ENCODE peak calls at places on chromosomes 4 and X, in six cellular contexts. W is aorta; U is cardiac muscle cell; N is A549; S is naive thymus-derived CD4-positive, alpha-beta T cell; A is CD8-positive, alpha-beta T cell. D is an unnamed sample.

GRCh38 chrX:139091878-139092277 is 380.4 kb upstream of the FGF13 start:
- DNase-seq in N (no peak), W (no peak), A (no peak), S (no peak), U (no peak), D (no peak)

GRCh38 chr4:70943115-70943514 is 40.9 kb downstream of the MOB1B start:
- DNase-seq in A (no peak), W (no peak), S (no peak), N (no peak), U (no peak), D (no peak)

GRCh38 chr4:67393699-67394281 is 151.5 kb downstream of the CENPC start:
- DNase-seq in U (peak; percentile 76), S (peak; percentile 8), W (no peak), N (peak; percentile 44), A (no peak), D (no peak)

GRCh38 chrX:85963736-85964135 is 83.6 kb downstream of the CHM start:
- DNase-seq in A (no peak), S (no peak), W (no peak), U (no peak), N (peak; percentile 27), D (no peak)

GRCh38 chrX:1488141-1488540 is 35.4 kb upstream of the ASMTL start:
- DNase-seq in U (no peak), S (no peak), A (no peak), W (peak; percentile 19), N (no peak), D (no peak)

GRCh38 chrX:85244411-85245210 is 820 bp downstream of the ZNF711 start:
- DNase-seq in W (peak; percentile 74), U (peak; percentile 54), S (peak; percentile 6), N (peak; percentile 18), A (no peak), D (no peak)

GRCh38 chr4:95049838-95050237 is 292.1 kb downstream of the BMPR1B start:
- DNase-seq in S (no peak), W (no peak), N (no peak), U (peak; percentile 13), A (no peak), D (no peak)

GRCh38 chrX:103061486-103061885 is 2.5 kb downstream of the BEX1 start:
- DNase-seq in S (no peak), W (no peak), U (no peak), N (no peak), A (no peak), D (no peak)

GRCh38 chrX:123830309-123830708 is 29.5 kb upstream of the XIAP start:
- DNase-seq in N (peak; percentile 88), W (no peak), A (no peak), U (no peak), S (no peak), D (no peak)

GRCh38 chr4:176539785-176540175 is 220.0 kb downstream of the SPCS3 start:
- DNase-seq in W (no peak), N (no peak), A (no peak), S (no peak), U (no peak), D (no peak)

GRCh38 chrX:73239242-73239641 is 24.6 kb upstream of the NAP1L2 start:
- DNase-seq in W (no peak), A (no peak), N (no peak), U (no peak), S (no peak), D (no peak)

GRCh38 chr4:161466321-161466720 is 697.5 kb downstream of the FSTL5 start:
- DNase-seq in A (no peak), N (no peak), W (no peak), S (no peak), U (no peak), D (no peak)

GRCh38 chrX:1600406-1601050 is 9.1 kb downstream of the AKAP17A start:
- DNase-seq in U (no peak), N (no peak), A (no peak), S (no peak), W (peak; percentile 75), D (no peak)

GRCh38 chr4:86848136-86848535 is 1.0 kb downstream of the SLC10A6 start:
- DNase-seq in S (no peak), N (no peak), U (no peak), A (no peak), W (no peak), D (no peak)

GRCh38 chrX:131752493-131753198 is 208.8 kb downstream of the OR13H1 start:
- DNase-seq in N (peak; percentile 92), U (no peak), W (peak; percentile 86), S (peak; percentile 83), A (no peak), D (peak; percentile 64)

GRCh38 chr4:48985976-48986653 is at the start of gene CWH43:
- DNase-seq in A (no peak), U (no peak), S (no peak), W (peak; percentile 69), N (no peak), D (no peak)

GRCh38 chr4:139502312-139502946 is 48.5 kb downstream of the RAB33B start:
- DNase-seq in S (no peak), A (no peak), N (no peak), U (no peak), W (no peak), D (no peak)

GRCh38 chr4:80926446-80926845 is 104.1 kb upstream of the BMP3 start:
- DNase-seq in U (no peak), A (no peak), S (no peak), W (no peak), N (no peak), D (no peak)

GRCh38 chr4:148405161-148405893 is 36.9 kb downstream of the NR3C2 start:
- DNase-seq in N (no peak), A (no peak), U (peak; percentile 13), W (no peak), S (no peak), D (no peak)

GRCh38 chr4:110586137-110586850 is 36.6 kb downstream of the PITX2 start:
- DNase-seq in N (peak; percentile 45), W (no peak), U (peak; percentile 23), S (no peak), A (no peak), D (no peak)

GRCh38 chr4:55615008-55615407 is 21.1 kb downstream of the NMU start:
- DNase-seq in A (no peak), W (no peak), S (no peak), N (no peak), U (no peak), D (no peak)

GRCh38 chr4:173529505-173530325 is at the start of gene HAND2:
- DNase-seq in A (no peak), N (peak; percentile 52), S (no peak), U (peak; percentile 94), W (peak; percentile 82), D (no peak)

GRCh38 chr4:15001248-15001824 is 945 bp upstream of the CPEB2 start:
- DNase-seq in W (peak; percentile 94), N (peak; percentile 79), U (peak; percentile 73), S (no peak), A (no peak), D (peak; percentile 33)

GRCh38 chr4:140103676-140104075 is 50.3 kb downstream of the MAML3 start:
- DNase-seq in N (peak; percentile 85), S (no peak), W (no peak), A (no peak), U (no peak), D (peak; percentile 20)

GRCh38 chr4:22077571-22077970 is 129.0 kb upstream of the KCNIP4 start:
- DNase-seq in A (no peak), S (no peak), U (no peak), W (no peak), N (no peak), D (no peak)

GRCh38 chr4:88006956-88007303 is 505 bp upstream of the PKD2 start:
- DNase-seq in A (no peak), W (no peak), N (no peak), S (no peak), U (no peak), D (no peak)

GRCh38 chr4:153499005-153499404 is 32.8 kb downstream of the TMEM131L start:
- DNase-seq in A (no peak), S (no peak), N (no peak), U (no peak), W (peak; percentile 71), D (no peak)
- H3K4me3 ChIP-seq in A (peak overlapping the region; percentile 37), S (peak overlapping the region; percentile 20), N (no peak overlapping the region), U (no peak overlapping the region), W (no peak overlapping the region), D (no peak overlapping the region)

GRCh38 chr4:120218981-120219380 is 152.3 kb upstream of the MAD2L1 start:
- DNase-seq in A (no peak), U (no peak), N (no peak), W (no peak), S (no peak), D (no peak)
- H3K4me1 ChIP-seq in A (no peaks in the 10 kb centered on the region), U (no peaks in the 10 kb centered on the region), N (no peaks in the 10 kb centered on the region), W (no peaks in the 10 kb centered on the region), S (no peaks in the 10 kb centered on the region), D (no peaks in the 10 kb centered on the region)

GRCh38 chr4:8737075-8737474 is 134.6 kb downstream of the HMX1 start:
- DNase-seq in W (no peak), S (no peak), N (no peak), U (no peak), A (no peak), D (no peak)
- H3K9me3 ChIP-seq in W (no peaks in the 10 kb centered on the region), S (no peaks in the 10 kb centered on the region), N (no peaks in the 10 kb centered on the region), U (no peaks in the 10 kb centered on the region), A (no peaks in the 10 kb centered on the region), D (no peaks in the 10 kb centered on the region)

GRCh38 chr4:17511041-17511949 is 595 bp downstream of the QDPR start:
- DNase-seq in S (no peak), A (no peak), W (peak; percentile 88), N (peak; percentile 46), U (peak; percentile 71), D (no peak)

GRCh38 chr4:17512973-17513665 is 1.2 kb upstream of the QDPR start:
- DNase-seq in U (no peak), S (no peak), W (no peak), A (no peak), N (no peak), D (no peak)

GRCh38 chr4:17511950-17512795 is at the start of gene QDPR:
- DNase-seq in W (peak; percentile 94), S (peak; percentile 73), U (peak; percentile 95), A (peak; percentile 38), N (peak; percentile 69), D (peak; percentile 48)

GRCh38 chr4:17514865-17515264 is at the start of gene CLRN2:
- DNase-seq in A (no peak), S (no peak), U (no peak), N (no peak), W (no peak), D (no peak)

GRCh38 chr4:17510582-17510981 is 1.3 kb downstream of the QDPR start:
- DNase-seq in S (no peak), A (no peak), N (no peak), W (no peak), U (no peak), D (no peak)
- H3K4me3 ChIP-seq in S (no peak overlapping the region), A (no peak overlapping the region), N (peak overlapping the region; percentile 81), W (no peak overlapping the region), U (peak overlapping the region; percentile 43), D (no peak overlapping the region)

D was measured in effector memory CD4-positive, alpha-beta T cell.